ENCODE peak calls at places on chromosomes 2 and 18, in nine cellular contexts. One of them, this sample, is unnamed.

GRCh38 chr2:231172020-231172419 is 26.4 kb upstream of the ARMC9 start:
- DNase-seq in PC-3: no peak
- DNase-seq in activated naive CD4-positive, alpha-beta T cell: no peak
- DNase-seq in GOT3: no peak
- DNase-seq in ureter: no peak
- DNase-seq in frontal cortex: no peak
- DNase-seq in left lobe of liver: no peak
- DNase-seq in neural crest cell: no peak
- DNase-seq in A549: no peak
- DNase-seq in this sample: no peak

GRCh38 chr2:73588177-73588576 is 54.0 kb downstream of the NAT8 start:
- DNase-seq in PC-3: no peak
- DNase-seq in activated naive CD4-positive, alpha-beta T cell: no peak
- DNase-seq in GOT3: no peak
- DNase-seq in ureter: no peak
- DNase-seq in frontal cortex: no peak
- DNase-seq in left lobe of liver: no peak
- DNase-seq in neural crest cell: no peak
- DNase-seq in A549: no peak
- DNase-seq in this sample: no peak

GRCh38 chr2:225052703-225053102 is 10.4 kb upstream of the DOCK10 start:
- DNase-seq in PC-3: no peak
- DNase-seq in activated naive CD4-positive, alpha-beta T cell: no peak
- DNase-seq in GOT3: no peak
- DNase-seq in ureter: no peak
- DNase-seq in frontal cortex: no peak
- DNase-seq in left lobe of liver: no peak
- DNase-seq in neural crest cell: no peak
- DNase-seq in A549: no peak
- DNase-seq in this sample: no peak

GRCh38 chr2:182616471-182617393 is 99.3 kb upstream of the DNAJC10 start:
- DNase-seq in PC-3: no peak
- DNase-seq in activated naive CD4-positive, alpha-beta T cell: no peak
- DNase-seq in GOT3: no peak
- DNase-seq in ureter: no peak
- DNase-seq in frontal cortex: no peak
- DNase-seq in left lobe of liver: no peak
- DNase-seq in neural crest cell: no peak
- DNase-seq in A549: peak; percentile 4
- DNase-seq in this sample: no peak

GRCh38 chr2:240785424-240786335 is 34.3 kb downstream of the KIF1A start:
- DNase-seq in PC-3: no peak
- DNase-seq in activated naive CD4-positive, alpha-beta T cell: no peak
- DNase-seq in GOT3: no peak
- DNase-seq in ureter: no peak
- DNase-seq in frontal cortex: no peak
- DNase-seq in left lobe of liver: no peak
- DNase-seq in neural crest cell: no peak
- DNase-seq in A549: no peak
- DNase-seq in this sample: no peak

GRCh38 chr2:24917086-24917485 is 3.0 kb downstream of the ADCY3 start:
- DNase-seq in PC-3: no peak
- DNase-seq in activated naive CD4-positive, alpha-beta T cell: no peak
- DNase-seq in GOT3: no peak
- DNase-seq in ureter: no peak
- DNase-seq in frontal cortex: no peak
- DNase-seq in left lobe of liver: no peak
- DNase-seq in neural crest cell: no peak
- DNase-seq in A549: no peak
- DNase-seq in this sample: no peak

GRCh38 chr2:121093735-121094520 is 191.1 kb downstream of the TFCP2L1 start:
- DNase-seq in PC-3: no peak
- DNase-seq in activated naive CD4-positive, alpha-beta T cell: no peak
- DNase-seq in GOT3: no peak
- DNase-seq in ureter: no peak
- DNase-seq in frontal cortex: no peak
- DNase-seq in left lobe of liver: no peak
- DNase-seq in neural crest cell: no peak
- DNase-seq in A549: no peak
- DNase-seq in this sample: no peak

GRCh38 chr2:137508739-137509384 is 455.4 kb upstream of the HNMT start:
- DNase-seq in PC-3: peak; percentile 11
- DNase-seq in activated naive CD4-positive, alpha-beta T cell: no peak
- DNase-seq in GOT3: no peak
- DNase-seq in ureter: no peak
- DNase-seq in frontal cortex: no peak
- DNase-seq in left lobe of liver: no peak
- DNase-seq in neural crest cell: no peak
- DNase-seq in A549: no peak
- DNase-seq in this sample: no peak

GRCh38 chr2:176637497-176638166 is 368.4 kb downstream of the MTX2 start:
- DNase-seq in PC-3: peak; percentile 68
- DNase-seq in activated naive CD4-positive, alpha-beta T cell: no peak
- DNase-seq in GOT3: peak; percentile 12
- DNase-seq in ureter: peak; percentile 76
- DNase-seq in frontal cortex: no peak
- DNase-seq in left lobe of liver: peak; percentile 47
- DNase-seq in neural crest cell: peak; percentile 32
- DNase-seq in A549: peak; percentile 75
- DNase-seq in this sample: no peak

GRCh38 chr2:158463496-158464095 is 6.8 kb downstream of the PKP4 start:
- DNase-seq in PC-3: no peak
- DNase-seq in activated naive CD4-positive, alpha-beta T cell: no peak
- DNase-seq in GOT3: no peak
- DNase-seq in ureter: no peak
- DNase-seq in frontal cortex: no peak
- DNase-seq in left lobe of liver: no peak
- DNase-seq in neural crest cell: no peak
- DNase-seq in A549: no peak
- DNase-seq in this sample: no peak

GRCh38 chr2:144624451-144624850 is 104.5 kb upstream of the ZEB2 start:
- DNase-seq in PC-3: no peak
- DNase-seq in activated naive CD4-positive, alpha-beta T cell: no peak
- DNase-seq in GOT3: no peak
- DNase-seq in ureter: no peak
- DNase-seq in frontal cortex: no peak
- DNase-seq in left lobe of liver: no peak
- DNase-seq in neural crest cell: no peak
- DNase-seq in A549: no peak
- DNase-seq in this sample: no peak

GRCh38 chr2:46252891-46253659 is 44.1 kb upstream of the EPAS1 start:
- DNase-seq in PC-3: peak; percentile 83
- DNase-seq in activated naive CD4-positive, alpha-beta T cell: no peak
- DNase-seq in GOT3: no peak
- DNase-seq in ureter: no peak
- DNase-seq in frontal cortex: no peak
- DNase-seq in left lobe of liver: peak; percentile 85
- DNase-seq in neural crest cell: no peak
- DNase-seq in A549: no peak
- DNase-seq in this sample: peak; percentile 43

GRCh38 chr2:61969376-61969775 is 63.9 kb downstream of the COMMD1 start:
- DNase-seq in PC-3: no peak
- DNase-seq in activated naive CD4-positive, alpha-beta T cell: no peak
- DNase-seq in GOT3: no peak
- DNase-seq in ureter: no peak
- DNase-seq in frontal cortex: no peak
- DNase-seq in left lobe of liver: no peak
- DNase-seq in neural crest cell: no peak
- DNase-seq in A549: no peak
- DNase-seq in this sample: no peak

GRCh38 chr18:24214913-24215312 is 76.1 kb downstream of the CABYR start:
- DNase-seq in PC-3: peak; percentile 53
- DNase-seq in activated naive CD4-positive, alpha-beta T cell: no peak
- DNase-seq in GOT3: no peak
- DNase-seq in ureter: no peak
- DNase-seq in frontal cortex: no peak
- DNase-seq in left lobe of liver: no peak
- DNase-seq in neural crest cell: no peak
- DNase-seq in A549: no peak
- DNase-seq in this sample: no peak

GRCh38 chr18:79801217-79801616 is 3.5 kb downstream of the KCNG2 start:
- DNase-seq in PC-3: no peak
- DNase-seq in activated naive CD4-positive, alpha-beta T cell: no peak
- DNase-seq in GOT3: no peak
- DNase-seq in ureter: no peak
- DNase-seq in frontal cortex: no peak
- DNase-seq in left lobe of liver: no peak
- DNase-seq in neural crest cell: no peak
- DNase-seq in A549: no peak
- DNase-seq in this sample: no peak

This sample was measured in G401.